ENCODE peak calls at places on chromosome 5, in four cellular contexts. D is A549, T is HepG2, Y is IMR-90. U is an unnamed sample.
A peak's percentile ranks its signal among the peaks of the same experiment; 100 is the strongest.

GRCh38 chr5:78972654-78973428 is 12.3 kb downstream of the ARSB start:
- DNase-seq in D (no peak), T (no peak), Y (peak; percentile 67), U (no peak)

GRCh38 chr5:96146675-96147074 is 185.0 kb upstream of the ELL2 start:
- DNase-seq in D (peak; percentile 52), T (no peak), Y (peak; percentile 95), U (peak; percentile 14)

GRCh38 chr5:79448336-79448735 is 65.6 kb downstream of the HOMER1 start:
- DNase-seq in D (no peak), T (no peak), Y (peak; percentile 73), U (no peak)

GRCh38 chr5:178551059-178551458 is 39.1 kb downstream of the COL23A1 start:
- DNase-seq in D (peak; percentile 16), T (peak; percentile 18), Y (peak; percentile 36), U (peak; percentile 34)

GRCh38 chr5:24225051-24225450 is 419.7 kb downstream of the CDH10 start:
- DNase-seq in D (no peak), T (no peak), Y (no peak), U (no peak)

GRCh38 chr5:28284788-28285187 is 1246.4 kb upstream of the CDH9 start:
- DNase-seq in D (no peak), T (no peak), Y (no peak), U (no peak)

GRCh38 chr5:132821791-132822190 is 8.7 kb downstream of the SHROOM1 start:
- DNase-seq in D (no peak), T (peak; percentile 69), Y (peak; percentile 87), U (no peak)

GRCh38 chr5:93621340-93621872 is 38.4 kb downstream of the NR2F1 start:
- DNase-seq in D (peak; percentile 89), T (peak; percentile 20), Y (peak; percentile 70), U (no peak)

GRCh38 chr5:72673180-72673579 is 143.3 kb upstream of the TNPO1 start:
- DNase-seq in D (no peak), T (no peak), Y (no peak), U (no peak)

GRCh38 chr5:135360278-135361274 is 38.5 kb downstream of the MACROH2A1 start:
- DNase-seq in D (no peak), T (no peak), Y (no peak), U (no peak)

GRCh38 chr5:126920291-126920690 is 110.1 kb downstream of the MARCHF3 start:
- DNase-seq in D (no peak), T (no peak), Y (peak; percentile 26), U (no peak)

GRCh38 chr5:94983861-94984535 is 300.9 kb downstream of the MCTP1 start:
- DNase-seq in D (no peak), T (no peak), Y (peak; percentile 58), U (no peak)

GRCh38 chr5:91269198-91269597 is 113.9 kb downstream of the ARRDC3 start:
- DNase-seq in D (no peak), T (no peak), Y (no peak), U (no peak)

GRCh38 chr5:36270175-36270574 is 28.4 kb upstream of the NADK2 start:
- DNase-seq in D (no peak), T (no peak), Y (no peak), U (no peak)

GRCh38 chr5:140671472-140672210 is 1.7 kb downstream of the DND1 start:
- DNase-seq in D (no peak), T (no peak), Y (no peak), U (no peak)

GRCh38 chr5:73902327-73903051 is 276.5 kb downstream of the ARHGEF28 start:
- DNase-seq in D (peak; percentile 68), T (peak; percentile 41), Y (peak; percentile 77), U (peak; percentile 22)

GRCh38 chr5:158194561-158194961 is 335.6 kb upstream of the CLINT1 start:
- DNase-seq in D (no peak), T (no peak), Y (no peak), U (no peak)

GRCh38 chr5:137836997-137837396 is 30.7 kb upstream of the MYOT start:
- DNase-seq in D (no peak), T (no peak), Y (peak; percentile 1), U (no peak)

GRCh38 chr5:171617787-171618690 is 167.6 kb upstream of the SMIM23 start:
- DNase-seq in D (no peak), T (no peak), Y (no peak), U (no peak)

GRCh38 chr5:92775711-92776615 is 805.1 kb downstream of the NR2F1-AS1 start:
- DNase-seq in D (no peak), T (no peak), Y (peak; percentile 62), U (no peak)

GRCh38 chr5:122929001-122929400 is 83.6 kb downstream of the SNX24 start:
- DNase-seq in D (no peak), T (no peak), Y (no peak), U (no peak)

GRCh38 chr5:77867194-77867691 is 91.1 kb upstream of the TBCA start:
- DNase-seq in D (peak; percentile 30), T (no peak), Y (peak; percentile 32), U (peak; percentile 12)

GRCh38 chr5:35736280-35736679 is 118.6 kb downstream of the SPEF2 start:
- DNase-seq in D (no peak), T (no peak), Y (peak; percentile 8), U (no peak)

GRCh38 chr5:38715671-38716070 is 130.1 kb upstream of the OSMR start:
- DNase-seq in D (peak; percentile 46), T (peak; percentile 14), Y (peak; percentile 2), U (no peak)

GRCh38 chr5:127941646-127942045 is 141.9 kb upstream of the SLC12A2 start:
- DNase-seq in D (no peak), T (no peak), Y (no peak), U (no peak)

GRCh38 chr5:14202462-14202861 is 59.3 kb downstream of the TRIO start:
- DNase-seq in D (no peak), T (no peak), Y (no peak), U (no peak)

DNA sequence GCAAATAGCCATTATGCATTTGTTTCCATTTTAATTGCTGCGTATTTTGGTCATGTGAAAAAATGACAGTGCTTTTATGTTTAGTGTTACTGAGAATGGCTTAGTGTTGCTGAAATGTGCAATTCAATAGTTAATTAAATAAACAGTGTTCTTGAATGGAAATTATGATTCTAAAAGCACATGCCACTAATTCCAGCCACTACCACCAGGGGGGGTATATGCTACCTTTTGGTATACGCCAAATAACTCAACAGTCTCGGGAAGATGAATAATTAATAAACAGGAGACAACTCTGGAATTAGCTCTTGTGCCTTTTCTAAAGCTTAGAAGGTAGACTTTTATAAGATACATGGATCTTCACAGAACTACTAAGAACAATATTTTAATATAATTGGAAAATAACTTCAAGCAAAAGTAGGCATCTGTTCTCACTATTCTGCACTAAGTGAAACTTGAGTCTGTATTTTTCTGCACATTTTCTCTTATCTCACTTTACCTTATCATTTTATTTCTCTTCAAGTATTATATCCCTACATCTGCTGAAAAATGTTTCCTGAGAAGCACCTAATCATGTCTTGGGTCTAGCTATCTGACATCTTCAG is 83.5 kb upstream of the MINAR2 start:
- DNase-seq in D (peak; percentile 48), T (peak; percentile 17), Y (peak; percentile 35), U (peak; percentile 8)
- TF ChIP-seq MAZ in D (no peak), T (no peak), Y (no peak), U (no peak)

DNA sequence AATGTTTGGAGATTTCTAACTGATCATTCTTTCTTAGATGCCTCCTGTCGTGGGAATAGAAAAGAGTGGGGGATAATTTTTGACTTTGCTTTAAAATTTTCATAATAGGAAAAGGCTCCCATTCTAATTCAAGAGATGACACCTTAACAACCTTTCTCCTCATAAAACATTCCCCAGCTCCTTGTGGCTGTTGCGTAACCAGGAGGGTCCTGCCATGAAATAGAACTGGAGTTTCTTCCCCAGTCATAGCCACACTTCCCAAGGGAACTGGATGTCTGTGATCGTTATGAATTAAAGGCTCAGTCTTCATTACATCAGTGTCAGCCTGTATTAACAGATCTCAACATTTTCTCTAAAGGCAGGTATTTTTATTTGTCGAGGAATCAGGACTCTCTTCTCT is 119.9 kb upstream of the DAP start:
- DNase-seq in D (no peak), T (no peak), Y (no peak), U (no peak)
- TF ChIP-seq MAZ in D (no peak), T (no peak), Y (no peak), U (no peak)

GRCh38 chr5:116699348-116699747 is 124.7 kb upstream of the SEMA6A start:
- DNase-seq in D (no peak), T (no peak), Y (no peak), U (no peak)

GRCh38 chr5:116703923-116704322 is 129.3 kb upstream of the SEMA6A start:
- DNase-seq in D (no peak), T (no peak), Y (no peak), U (no peak)

DNA sequence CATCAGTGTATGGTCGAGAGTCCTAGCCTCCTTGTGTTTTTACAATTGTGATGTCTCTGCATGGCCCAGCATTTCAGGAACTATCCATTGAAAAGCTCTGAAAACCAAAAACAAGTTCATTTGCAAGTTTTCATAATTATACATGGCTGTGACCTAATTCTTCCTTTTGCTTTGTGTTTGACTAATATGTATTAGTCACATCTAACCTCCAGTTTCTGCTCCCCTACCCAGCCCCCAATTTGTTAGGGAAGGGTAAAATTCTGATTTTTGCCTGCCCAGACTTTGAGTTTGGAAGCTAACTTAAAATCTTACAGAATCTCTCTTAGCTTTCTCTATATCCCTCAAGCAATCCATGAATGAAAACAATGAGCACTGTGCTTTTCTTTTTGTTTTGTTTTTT is 128.2 kb upstream of the SEMA6A start:
- DNase-seq in D (no peak), T (no peak), Y (no peak), U (no peak)
- TF ChIP-seq MAZ in D (no peak), T (no peak), Y (no peak), U (no peak)

GRCh38 chr5:17190799-17191391 is 26.5 kb upstream of the BASP1 start:
- DNase-seq in D (no peak), T (no peak), Y (peak; percentile 81), U (no peak)

GRCh38 chr5:17192191-17192590 is 25.2 kb upstream of the BASP1 start:
- DNase-seq in D (no peak), T (no peak), Y (no peak), U (no peak)

GRCh38 chr5:17187401-17187800 is 30.0 kb upstream of the BASP1 start:
- DNase-seq in D (no peak), T (no peak), Y (peak; percentile 82), U (no peak)

GRCh38 chr5:17189381-17190036 is 27.9 kb upstream of the BASP1 start:
- DNase-seq in D (peak; percentile 83), T (peak; percentile 65), Y (peak; percentile 86), U (peak; percentile 54)

GRCh38 chr5:17190242-17190778 is 27.1 kb upstream of the BASP1 start:
- DNase-seq in D (peak; percentile 66), T (peak; percentile 23), Y (peak; percentile 84), U (peak; percentile 19)
- TF ChIP-seq MAZ in D (no peak), T (no peak), Y (no peak), U (no peak)

DNA sequence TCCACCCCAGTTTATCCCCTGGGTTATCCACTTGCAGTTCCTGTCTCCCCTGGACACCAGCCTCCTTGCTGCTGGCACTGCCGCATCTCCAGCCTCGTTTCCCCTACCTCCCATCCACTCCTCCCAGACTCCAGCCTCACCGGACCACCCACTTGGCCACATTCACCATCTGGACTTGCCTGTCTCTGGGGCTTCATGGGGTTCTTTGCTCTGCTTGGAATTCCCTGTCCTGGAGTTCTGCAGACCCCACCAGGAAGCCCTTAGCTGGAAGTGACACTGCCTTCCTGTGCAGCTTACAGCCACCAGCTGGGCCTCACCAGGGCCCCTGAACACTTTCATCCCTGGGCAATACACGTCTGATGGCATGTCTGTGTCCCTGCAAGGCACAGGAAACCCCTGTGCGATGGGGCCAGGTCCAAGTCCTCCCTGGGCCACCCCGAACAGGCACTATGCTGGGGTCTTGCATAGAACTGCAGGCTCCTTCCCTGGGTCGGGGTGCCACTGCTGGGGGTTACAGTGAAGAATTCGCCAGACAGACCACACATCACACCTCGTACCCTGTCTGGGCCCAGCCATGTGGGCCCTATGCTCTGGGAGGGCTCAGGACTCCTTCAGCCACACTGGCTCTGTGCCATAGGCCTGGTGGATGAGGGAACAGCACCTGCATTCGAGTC is 3.0 kb downstream of the FLT4 start:
- DNase-seq in D (no peak), T (no peak), Y (no peak), U (peak; percentile 4)
- TF ChIP-seq MAZ in D (no peak), T (no peak), Y (no peak), U (no peak)

GRCh38 chr5:56829137-56829536 is 13.8 kb downstream of the MAP3K1 start:
- DNase-seq in D (no peak), T (no peak), Y (peak; percentile 52), U (no peak)
- TF ChIP-seq MAZ in D (no peak), T (no peak), Y (no peak), U (no peak)